ENCODE peak calls at places on chromosomes 1 and 21, in seven cellular contexts. One of them, this sample, is unnamed.
A peak's percentile ranks its signal among the peaks of the same experiment; 100 is the strongest.

GRCh38 chr1:40630488-40631223 is 34.8 kb downstream of the RIMS3 start:
- DNase-seq in HTR-8/SVneo: no peak
- DNase-seq in anterior cingulate cortex: no peak
- DNase-seq in GM18507: no peak
- DNase-seq in brain pericyte: no peak
- DNase-seq in progenitor cell of endocrine pancreas: peak; percentile 37
- DNase-seq in NCI-H1694: no peak
- DNase-seq in this sample: no peak

GRCh38 chr21:28091500-28091899 is 901.2 kb downstream of the LTN1 start:
- DNase-seq in GM18507: no peak
- DNase-seq in NCI-H1694: no peak
- DNase-seq in HTR-8/SVneo: no peak
- DNase-seq in anterior cingulate cortex: no peak
- DNase-seq in brain pericyte: no peak
- DNase-seq in progenitor cell of endocrine pancreas: no peak
- DNase-seq in this sample: no peak

GRCh38 chr1:33724348-33724747 is 139.5 kb upstream of the HMGB4 start:
- DNase-seq in brain pericyte: no peak
- DNase-seq in anterior cingulate cortex: no peak
- DNase-seq in NCI-H1694: no peak
- DNase-seq in progenitor cell of endocrine pancreas: no peak
- DNase-seq in HTR-8/SVneo: no peak
- DNase-seq in GM18507: no peak
- DNase-seq in this sample: peak; percentile 60

GRCh38 chr1:207702317-207702716 is 49.5 kb upstream of the CD46 start:
- DNase-seq in anterior cingulate cortex: no peak
- DNase-seq in HTR-8/SVneo: no peak
- DNase-seq in GM18507: no peak
- DNase-seq in brain pericyte: no peak
- DNase-seq in progenitor cell of endocrine pancreas: no peak
- DNase-seq in NCI-H1694: no peak
- DNase-seq in this sample: no peak

GRCh38 chr21:36689324-36689723 is 9.6 kb upstream of the SIM2 start:
- DNase-seq in progenitor cell of endocrine pancreas: no peak
- DNase-seq in GM18507: no peak
- DNase-seq in anterior cingulate cortex: no peak
- DNase-seq in HTR-8/SVneo: no peak
- DNase-seq in NCI-H1694: no peak
- DNase-seq in brain pericyte: no peak
- DNase-seq in this sample: no peak

GRCh38 chr1:94796269-94796668 is 23.9 kb upstream of the SLC44A3 start:
- DNase-seq in GM18507: no peak
- DNase-seq in brain pericyte: no peak
- DNase-seq in NCI-H1694: no peak
- DNase-seq in anterior cingulate cortex: no peak
- DNase-seq in HTR-8/SVneo: no peak
- DNase-seq in progenitor cell of endocrine pancreas: no peak
- DNase-seq in this sample: no peak

GRCh38 chr1:109547412-109548320 is 749 bp upstream of the GNAI3 start:
- DNase-seq in HTR-8/SVneo: no peak
- DNase-seq in brain pericyte: no peak
- DNase-seq in anterior cingulate cortex: no peak
- DNase-seq in GM18507: no peak
- DNase-seq in NCI-H1694: no peak
- DNase-seq in progenitor cell of endocrine pancreas: no peak
- DNase-seq in this sample: no peak

GRCh38 chr1:2808831-2809605 is 7.5 kb upstream of the TTC34 start:
- DNase-seq in progenitor cell of endocrine pancreas: no peak
- DNase-seq in NCI-H1694: no peak
- DNase-seq in HTR-8/SVneo: no peak
- DNase-seq in GM18507: no peak
- DNase-seq in anterior cingulate cortex: no peak
- DNase-seq in brain pericyte: no peak
- DNase-seq in this sample: no peak

GRCh38 chr21:40618216-40618615 is 228.7 kb downstream of the DSCAM start:
- DNase-seq in anterior cingulate cortex: no peak
- DNase-seq in progenitor cell of endocrine pancreas: no peak
- DNase-seq in brain pericyte: no peak
- DNase-seq in NCI-H1694: peak; percentile 15
- DNase-seq in GM18507: no peak
- DNase-seq in HTR-8/SVneo: no peak
- DNase-seq in this sample: no peak

GRCh38 chr21:23524685-23525084 is 2082.6 kb downstream of the MRPL39 start:
- DNase-seq in anterior cingulate cortex: no peak
- DNase-seq in progenitor cell of endocrine pancreas: no peak
- DNase-seq in GM18507: no peak
- DNase-seq in NCI-H1694: no peak
- DNase-seq in brain pericyte: no peak
- DNase-seq in HTR-8/SVneo: no peak
- DNase-seq in this sample: no peak

GRCh38 chr1:207999274-207999915 is 88.5 kb upstream of the CD34 start:
- DNase-seq in brain pericyte: no peak
- DNase-seq in NCI-H1694: no peak
- DNase-seq in anterior cingulate cortex: no peak
- DNase-seq in GM18507: no peak
- DNase-seq in progenitor cell of endocrine pancreas: no peak
- DNase-seq in HTR-8/SVneo: no peak
- DNase-seq in this sample: no peak

GRCh38 chr1:208616776-208617175 is 372.6 kb upstream of the PLXNA2 start:
- DNase-seq in NCI-H1694: no peak
- DNase-seq in GM18507: no peak
- DNase-seq in HTR-8/SVneo: no peak
- DNase-seq in anterior cingulate cortex: no peak
- DNase-seq in progenitor cell of endocrine pancreas: no peak
- DNase-seq in brain pericyte: no peak
- DNase-seq in this sample: no peak

GRCh38 chr1:59137968-59138367 is 158.9 kb upstream of the FGGY start:
- DNase-seq in GM18507: no peak
- DNase-seq in brain pericyte: no peak
- DNase-seq in NCI-H1694: no peak
- DNase-seq in HTR-8/SVneo: no peak
- DNase-seq in anterior cingulate cortex: no peak
- DNase-seq in progenitor cell of endocrine pancreas: no peak
- DNase-seq in this sample: no peak

GRCh38 chr1:2251786-2252185 is 23.7 kb downstream of the SKI start:
- DNase-seq in anterior cingulate cortex: no peak
- DNase-seq in progenitor cell of endocrine pancreas: no peak
- DNase-seq in brain pericyte: no peak
- DNase-seq in GM18507: no peak
- DNase-seq in NCI-H1694: no peak
- DNase-seq in HTR-8/SVneo: no peak
- DNase-seq in this sample: no peak

GRCh38 chr1:22491995-22492726 is 40.5 kb downstream of the ZBTB40 start:
- DNase-seq in brain pericyte: no peak
- DNase-seq in GM18507: no peak
- DNase-seq in HTR-8/SVneo: no peak
- DNase-seq in anterior cingulate cortex: no peak
- DNase-seq in progenitor cell of endocrine pancreas: no peak
- DNase-seq in NCI-H1694: no peak
- DNase-seq in this sample: no peak

GRCh38 chr1:61109158-61109557 is 26.8 kb downstream of the NFIA start:
- DNase-seq in progenitor cell of endocrine pancreas: no peak
- DNase-seq in NCI-H1694: no peak
- DNase-seq in GM18507: no peak
- DNase-seq in brain pericyte: no peak
- DNase-seq in HTR-8/SVneo: no peak
- DNase-seq in anterior cingulate cortex: no peak
- DNase-seq in this sample: no peak

GRCh38 chr1:183287191-183287675 is 101.2 kb downstream of the LAMC2 start:
- DNase-seq in GM18507: no peak
- DNase-seq in brain pericyte: peak; percentile 94
- DNase-seq in progenitor cell of endocrine pancreas: no peak
- DNase-seq in anterior cingulate cortex: peak; percentile 22
- DNase-seq in NCI-H1694: no peak
- DNase-seq in HTR-8/SVneo: no peak
- DNase-seq in this sample: no peak

GRCh38 chr1:202324646-202325045 is 17.1 kb downstream of the UBE2T start:
- DNase-seq in anterior cingulate cortex: no peak
- DNase-seq in progenitor cell of endocrine pancreas: no peak
- DNase-seq in GM18507: no peak
- DNase-seq in NCI-H1694: no peak
- DNase-seq in HTR-8/SVneo: no peak
- DNase-seq in brain pericyte: no peak
- DNase-seq in this sample: no peak

GRCh38 chr1:87449348-87449963 is 120.8 kb downstream of the LMO4 start:
- DNase-seq in anterior cingulate cortex: no peak
- DNase-seq in HTR-8/SVneo: no peak
- DNase-seq in progenitor cell of endocrine pancreas: no peak
- DNase-seq in NCI-H1694: no peak
- DNase-seq in GM18507: no peak
- DNase-seq in brain pericyte: no peak
- DNase-seq in this sample: no peak

GRCh38 chr1:15346356-15347030 is 63.2 kb upstream of the EFHD2 start:
- DNase-seq in anterior cingulate cortex: no peak
- DNase-seq in progenitor cell of endocrine pancreas: no peak
- DNase-seq in brain pericyte: no peak
- DNase-seq in GM18507: no peak
- DNase-seq in NCI-H1694: no peak
- DNase-seq in HTR-8/SVneo: no peak
- DNase-seq in this sample: no peak

GRCh38 chr1:60425528-60425927 is 352.0 kb upstream of the C1orf87 start:
- DNase-seq in anterior cingulate cortex: no peak
- DNase-seq in GM18507: no peak
- DNase-seq in NCI-H1694: peak; percentile 12
- DNase-seq in HTR-8/SVneo: no peak
- DNase-seq in brain pericyte: no peak
- DNase-seq in progenitor cell of endocrine pancreas: no peak
- DNase-seq in this sample: no peak

GRCh38 chr1:11841245-11842153 is 6.1 kb downstream of the NPPA start:
- DNase-seq in NCI-H1694: no peak
- DNase-seq in progenitor cell of endocrine pancreas: no peak
- DNase-seq in HTR-8/SVneo: no peak
- DNase-seq in anterior cingulate cortex: no peak
- DNase-seq in brain pericyte: no peak
- DNase-seq in GM18507: no peak
- DNase-seq in this sample: no peak

GRCh38 chr1:182129398-182129797 is 67.9 kb upstream of the ZNF648 start:
- DNase-seq in HTR-8/SVneo: no peak
- DNase-seq in NCI-H1694: no peak
- DNase-seq in progenitor cell of endocrine pancreas: no peak
- DNase-seq in GM18507: no peak
- DNase-seq in brain pericyte: no peak
- DNase-seq in anterior cingulate cortex: no peak
- DNase-seq in this sample: no peak

GRCh38 chr1:172054172-172054571 is 212.9 kb downstream of the DNM3 start:
- DNase-seq in HTR-8/SVneo: no peak
- DNase-seq in anterior cingulate cortex: no peak
- DNase-seq in GM18507: no peak
- DNase-seq in NCI-H1694: no peak
- DNase-seq in progenitor cell of endocrine pancreas: no peak
- DNase-seq in brain pericyte: no peak
- DNase-seq in this sample: no peak

GRCh38 chr21:36792505-36792967 is 93.6 kb downstream of the SIM2 start:
- DNase-seq in HTR-8/SVneo: peak; percentile 11
- DNase-seq in anterior cingulate cortex: peak; percentile 39
- DNase-seq in brain pericyte: no peak
- DNase-seq in progenitor cell of endocrine pancreas: no peak
- DNase-seq in GM18507: no peak
- DNase-seq in NCI-H1694: no peak
- DNase-seq in this sample: no peak

GRCh38 chr1:53328490-53329182 is 766 bp upstream of the LRP8 start:
- DNase-seq in HTR-8/SVneo: peak; percentile 26
- DNase-seq in brain pericyte: no peak
- DNase-seq in anterior cingulate cortex: no peak
- DNase-seq in GM18507: no peak
- DNase-seq in progenitor cell of endocrine pancreas: no peak
- DNase-seq in NCI-H1694: no peak
- DNase-seq in this sample: no peak

GRCh38 chr1:118961156-118961555 is 27.0 kb downstream of the TBX15 start:
- DNase-seq in progenitor cell of endocrine pancreas: no peak
- DNase-seq in GM18507: no peak
- DNase-seq in NCI-H1694: no peak
- DNase-seq in HTR-8/SVneo: no peak
- DNase-seq in brain pericyte: no peak
- DNase-seq in anterior cingulate cortex: no peak
- DNase-seq in this sample: no peak

GRCh38 chr1:10629091-10629815 is 154.5 kb downstream of the PEX14 start:
- DNase-seq in HTR-8/SVneo: no peak
- DNase-seq in GM18507: no peak
- DNase-seq in anterior cingulate cortex: no peak
- DNase-seq in brain pericyte: no peak
- DNase-seq in NCI-H1694: no peak
- DNase-seq in progenitor cell of endocrine pancreas: no peak
- DNase-seq in this sample: no peak

GRCh38 chr1:152622803-152623202 is at the start of gene LCE3A:
- DNase-seq in progenitor cell of endocrine pancreas: no peak
- DNase-seq in HTR-8/SVneo: no peak
- DNase-seq in NCI-H1694: no peak
- DNase-seq in brain pericyte: no peak
- DNase-seq in GM18507: no peak
- DNase-seq in anterior cingulate cortex: no peak
- DNase-seq in this sample: no peak

GRCh38 chr1:18178125-18178524 is 70.5 kb downstream of the IGSF21 start:
- DNase-seq in GM18507: peak; percentile 9
- DNase-seq in HTR-8/SVneo: no peak
- DNase-seq in brain pericyte: no peak
- DNase-seq in NCI-H1694: no peak
- DNase-seq in anterior cingulate cortex: no peak
- DNase-seq in progenitor cell of endocrine pancreas: no peak
- DNase-seq in this sample: no peak

GRCh38 chr1:4305526-4306301 is 348.7 kb upstream of the AJAP1 start:
- DNase-seq in anterior cingulate cortex: no peak
- DNase-seq in HTR-8/SVneo: no peak
- DNase-seq in progenitor cell of endocrine pancreas: no peak
- DNase-seq in NCI-H1694: no peak
- DNase-seq in brain pericyte: no peak
- DNase-seq in GM18507: no peak
- DNase-seq in this sample: no peak

GRCh38 chr1:113758631-113759340 is 500 bp downstream of the PHTF1 start:
- DNase-seq in brain pericyte: no peak
- DNase-seq in NCI-H1694: peak; percentile 30
- DNase-seq in anterior cingulate cortex: peak; percentile 78
- DNase-seq in GM18507: peak; percentile 49
- DNase-seq in HTR-8/SVneo: peak; percentile 20
- DNase-seq in progenitor cell of endocrine pancreas: peak; percentile 77
- DNase-seq in this sample: peak; percentile 7